ENCODE peak calls at places on chromosomes 2 and 18, in seven cellular contexts. One of them, this sample, is unnamed.

GRCh38 chr2:70094978-70095832 is 7.9 kb downstream of the PCBP1 start:
- DNase-seq in adrenal gland: peak; percentile 64
- DNase-seq in cardiac muscle cell: no peak
- DNase-seq in Peyer's patch: peak; percentile 73
- DNase-seq in fibroblast of lung: peak; percentile 79
- DNase-seq in upper lobe of right lung: peak; percentile 72
- DNase-seq in GM23338: no peak
- DNase-seq in this sample: peak; percentile 77

GRCh38 chr18:40874233-40874632 is 1080.8 kb upstream of the PIK3C3 start:
- DNase-seq in adrenal gland: no peak
- DNase-seq in cardiac muscle cell: no peak
- DNase-seq in Peyer's patch: no peak
- DNase-seq in GM23338: no peak
- DNase-seq in upper lobe of right lung: no peak
- DNase-seq in fibroblast of lung: peak; percentile 79
- DNase-seq in this sample: no peak

GRCh38 chr18:58044370-58045264 is 591 bp downstream of the NEDD4L start:
- DNase-seq in upper lobe of right lung: peak; percentile 83
- DNase-seq in Peyer's patch: peak; percentile 43
- DNase-seq in cardiac muscle cell: peak; percentile 73
- DNase-seq in fibroblast of lung: peak; percentile 42
- DNase-seq in adrenal gland: peak; percentile 65
- DNase-seq in GM23338: peak; percentile 68
- DNase-seq in this sample: peak; percentile 26

GRCh38 chr18:48678237-48679115 is 139.6 kb downstream of the CTIF start:
- DNase-seq in adrenal gland: no peak
- DNase-seq in upper lobe of right lung: peak; percentile 36
- DNase-seq in Peyer's patch: no peak
- DNase-seq in GM23338: no peak
- DNase-seq in fibroblast of lung: no peak
- DNase-seq in cardiac muscle cell: no peak
- DNase-seq in this sample: no peak

GRCh38 chr2:18247282-18248110 is 313.0 kb downstream of the RDH14 start:
- DNase-seq in cardiac muscle cell: no peak
- DNase-seq in GM23338: no peak
- DNase-seq in upper lobe of right lung: no peak
- DNase-seq in Peyer's patch: no peak
- DNase-seq in adrenal gland: no peak
- DNase-seq in fibroblast of lung: no peak
- DNase-seq in this sample: no peak

GRCh38 chr18:59459352-59460059 is 100.4 kb upstream of the LMAN1 start:
- DNase-seq in GM23338: peak; percentile 56
- DNase-seq in cardiac muscle cell: peak; percentile 52
- DNase-seq in upper lobe of right lung: no peak
- DNase-seq in Peyer's patch: no peak
- DNase-seq in adrenal gland: no peak
- DNase-seq in fibroblast of lung: peak; percentile 83
- DNase-seq in this sample: no peak

GRCh38 chr2:218017211-218018053 is 14.6 kb upstream of the TNS1 start:
- DNase-seq in fibroblast of lung: no peak
- DNase-seq in Peyer's patch: no peak
- DNase-seq in upper lobe of right lung: peak; percentile 38
- DNase-seq in cardiac muscle cell: no peak
- DNase-seq in GM23338: no peak
- DNase-seq in adrenal gland: no peak
- DNase-seq in this sample: no peak

GRCh38 chr2:64595397-64596160 is 58.1 kb downstream of the SERTAD2 start:
- DNase-seq in fibroblast of lung: peak; percentile 62
- DNase-seq in Peyer's patch: no peak
- DNase-seq in upper lobe of right lung: no peak
- DNase-seq in GM23338: peak; percentile 65
- DNase-seq in cardiac muscle cell: peak; percentile 50
- DNase-seq in adrenal gland: no peak
- DNase-seq in this sample: no peak

GRCh38 chr18:22563098-22563707 is 145.5 kb upstream of the CTAGE1 start:
- DNase-seq in cardiac muscle cell: peak; percentile 79
- DNase-seq in upper lobe of right lung: no peak
- DNase-seq in GM23338: peak; percentile 72
- DNase-seq in fibroblast of lung: peak; percentile 94
- DNase-seq in adrenal gland: peak; percentile 57
- DNase-seq in Peyer's patch: no peak
- DNase-seq in this sample: no peak

GRCh38 chr18:877238-877637 is 27.4 kb upstream of the ADCYAP1 start:
- DNase-seq in cardiac muscle cell: no peak
- DNase-seq in Peyer's patch: no peak
- DNase-seq in adrenal gland: no peak
- DNase-seq in fibroblast of lung: no peak
- DNase-seq in upper lobe of right lung: no peak
- DNase-seq in GM23338: no peak
- DNase-seq in this sample: no peak

GRCh38 chr2:12702661-12703121 is 14.0 kb upstream of the TRIB2 start:
- DNase-seq in cardiac muscle cell: no peak
- DNase-seq in fibroblast of lung: peak; percentile 89
- DNase-seq in Peyer's patch: no peak
- DNase-seq in adrenal gland: no peak
- DNase-seq in GM23338: no peak
- DNase-seq in upper lobe of right lung: no peak
- DNase-seq in this sample: no peak

DNA sequence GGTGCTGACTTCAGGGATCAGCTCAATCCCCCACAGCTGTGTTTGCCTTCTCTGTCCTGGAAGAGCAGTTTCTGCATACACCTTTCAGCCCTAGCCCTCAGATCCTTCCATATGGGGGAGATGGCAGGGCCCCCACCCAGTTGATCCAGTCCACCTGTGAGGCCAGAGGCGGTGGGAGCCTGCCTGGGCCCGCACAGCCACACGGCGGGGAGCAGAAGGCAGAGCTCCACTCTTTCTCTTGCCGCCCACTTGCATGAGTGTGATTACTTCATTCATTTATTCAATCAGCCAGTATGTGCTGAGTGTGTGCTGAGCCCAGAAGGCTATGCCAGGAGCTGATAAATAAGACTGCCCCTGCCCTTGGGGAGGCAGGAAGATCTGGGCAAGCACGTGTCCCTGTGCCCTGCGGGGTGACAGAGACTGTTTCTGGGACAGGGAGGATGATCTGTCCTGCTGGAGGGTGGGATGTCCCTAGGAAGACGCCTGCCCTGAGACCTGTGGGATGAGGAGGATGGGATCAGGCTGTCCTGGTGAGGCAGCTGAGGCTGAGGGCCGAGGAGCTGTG is 250.7 kb downstream of the DYSF start:
- DNase-seq in fibroblast of lung: no peak
- DNase-seq in cardiac muscle cell: no peak
- DNase-seq in adrenal gland: no peak
- DNase-seq in Peyer's patch: no peak
- DNase-seq in upper lobe of right lung: peak; percentile 34
- DNase-seq in GM23338: no peak
- DNase-seq in this sample: no peak
- H3K4me3 ChIP-seq in fibroblast of lung: no peak overlapping the region
- H3K4me3 ChIP-seq in cardiac muscle cell: no peak overlapping the region
- H3K4me3 ChIP-seq in adrenal gland: no peak overlapping the region
- H3K4me3 ChIP-seq in Peyer's patch: no peak overlapping the region
- H3K4me3 ChIP-seq in upper lobe of right lung: no peak overlapping the region
- H3K4me3 ChIP-seq in GM23338: no peak overlapping the region
- H3K4me3 ChIP-seq in this sample: no peak overlapping the region

DNA sequence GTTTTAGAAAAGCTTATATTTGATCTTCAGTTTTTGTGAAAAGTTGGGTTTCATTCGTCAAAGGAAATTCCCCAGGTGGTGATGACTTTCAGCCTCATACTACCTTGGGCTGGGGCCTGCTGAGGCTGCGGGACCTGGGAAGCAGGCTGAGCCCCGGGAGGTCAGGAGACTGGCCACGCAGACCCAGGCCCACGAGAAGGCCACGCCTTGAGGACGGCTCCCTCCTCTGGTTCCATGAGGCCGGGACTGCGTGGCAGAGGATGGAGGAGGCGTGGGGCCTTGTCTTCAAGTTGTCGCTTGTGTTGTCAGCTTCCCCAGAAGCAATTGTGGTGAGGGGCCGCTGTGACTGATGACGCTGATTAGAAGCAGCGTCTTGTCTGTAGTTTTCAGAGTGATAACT is 11.8 kb downstream of the CNDP2 start:
- DNase-seq in fibroblast of lung: no peak
- DNase-seq in cardiac muscle cell: no peak
- DNase-seq in upper lobe of right lung: no peak
- DNase-seq in adrenal gland: no peak
- DNase-seq in Peyer's patch: no peak
- DNase-seq in GM23338: no peak
- DNase-seq in this sample: no peak
- H3K27ac ChIP-seq in fibroblast of lung: no peak overlapping the region
- H3K27ac ChIP-seq in cardiac muscle cell: no peak overlapping the region
- H3K27ac ChIP-seq in upper lobe of right lung: no peak overlapping the region
- H3K27ac ChIP-seq in adrenal gland: no peak overlapping the region
- H3K27ac ChIP-seq in Peyer's patch: no peak overlapping the region
- H3K27ac ChIP-seq in GM23338: no peak overlapping the region
- H3K27ac ChIP-seq in this sample: no peak overlapping the region

DNA sequence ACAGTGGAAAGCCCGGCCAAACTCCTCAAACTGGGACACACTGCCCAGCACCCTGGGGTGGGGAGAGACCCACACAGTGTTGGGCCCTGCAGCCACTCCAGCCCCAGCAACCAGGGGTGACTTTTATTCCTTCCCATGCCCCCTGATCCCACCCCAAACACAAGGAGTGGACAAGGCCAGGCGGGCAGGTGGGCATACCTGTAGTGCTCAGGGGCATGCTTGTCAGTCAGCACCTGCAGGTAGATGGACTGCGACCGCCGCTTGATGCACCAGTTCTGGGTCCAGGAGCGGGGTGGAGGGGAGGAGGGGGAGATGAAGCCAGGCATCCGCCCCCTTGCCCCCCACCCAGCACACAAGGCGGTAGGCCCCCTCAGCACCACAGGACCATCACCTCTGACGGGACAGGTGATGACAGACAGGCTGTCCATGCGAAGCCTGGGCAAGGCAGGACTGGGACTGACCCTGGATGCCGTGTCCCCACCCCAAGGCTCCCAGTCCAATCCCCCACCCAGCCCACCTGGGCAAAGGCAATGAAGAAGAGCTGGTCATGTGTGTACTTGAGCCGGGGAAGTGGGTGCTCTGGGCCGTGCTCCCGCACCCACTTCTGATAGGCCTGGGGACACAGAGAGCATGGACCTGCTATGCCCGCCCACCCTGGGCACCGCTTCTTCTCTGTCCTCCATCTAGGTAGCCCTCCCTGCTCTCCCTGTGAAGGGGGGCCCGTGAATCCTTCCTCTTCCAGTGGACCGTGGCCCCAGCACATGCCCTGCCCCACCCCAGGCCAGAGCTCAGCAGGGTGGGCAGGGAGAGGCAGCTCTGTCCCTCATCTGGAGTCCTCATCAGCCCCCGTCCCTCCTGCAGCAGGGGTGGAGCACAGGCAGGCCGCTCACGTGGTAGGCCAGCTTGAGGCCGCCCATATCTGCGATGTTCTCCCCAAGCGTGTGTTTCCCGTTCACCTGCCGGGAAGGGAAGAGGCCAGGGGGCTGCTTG is 7.1 kb downstream of the ECEL1 start:
- DNase-seq in GM23338: no peak
- DNase-seq in cardiac muscle cell: no peak
- DNase-seq in Peyer's patch: no peak
- DNase-seq in fibroblast of lung: no peak
- DNase-seq in adrenal gland: no peak
- DNase-seq in upper lobe of right lung: peak; percentile 56
- DNase-seq in this sample: no peak
- H3K27me3 ChIP-seq in GM23338: peaks cover 23% of the 10 kb centered on the region
- H3K27me3 ChIP-seq in cardiac muscle cell: peaks cover 89% of the 10 kb centered on the region
- H3K27me3 ChIP-seq in Peyer's patch: no peaks in the 10 kb centered on the region
- H3K27me3 ChIP-seq in fibroblast of lung: peaks cover 7% of the 10 kb centered on the region
- H3K27me3 ChIP-seq in adrenal gland: peaks cover 20% of the 10 kb centered on the region
- H3K27me3 ChIP-seq in upper lobe of right lung: peaks cover 19% of the 10 kb centered on the region
- H3K27me3 ChIP-seq in this sample: no peaks in the 10 kb centered on the region

DNA sequence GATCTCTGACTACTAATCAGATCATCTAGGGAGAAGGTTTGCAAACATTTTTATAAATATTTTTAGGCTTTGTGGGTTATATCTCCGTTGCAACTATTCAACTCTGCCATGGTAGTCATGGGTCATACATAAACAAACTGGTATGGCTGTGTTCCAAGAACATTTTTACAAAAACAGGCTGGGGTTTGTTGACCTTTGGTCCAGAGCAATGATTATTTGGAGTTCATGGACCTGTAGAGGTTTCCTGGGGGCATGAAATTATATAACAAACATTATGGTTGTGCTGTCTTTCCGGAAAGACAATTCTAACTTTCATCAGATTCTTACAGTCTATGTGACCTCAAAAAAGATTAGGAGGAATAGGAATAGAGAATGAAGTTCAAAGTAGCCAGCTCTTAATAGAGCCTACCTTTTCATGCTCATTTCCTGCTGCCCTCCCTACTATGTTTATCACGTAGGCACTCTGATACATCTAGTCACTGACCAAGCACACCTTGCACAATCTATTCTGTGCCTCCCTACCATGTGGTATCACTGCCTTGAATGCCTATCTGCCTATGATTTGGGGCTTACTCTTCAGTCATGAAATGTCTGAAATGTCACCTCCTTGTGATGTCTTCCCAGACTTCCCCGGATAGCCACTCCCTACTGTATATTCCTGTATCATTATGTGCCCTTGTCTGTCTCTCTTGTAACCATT is 102.4 kb upstream of the SCN1A start:
- DNase-seq in adrenal gland: no peak
- DNase-seq in cardiac muscle cell: no peak
- DNase-seq in Peyer's patch: no peak
- DNase-seq in fibroblast of lung: peak; percentile 90
- DNase-seq in GM23338: no peak
- DNase-seq in upper lobe of right lung: no peak
- DNase-seq in this sample: no peak
- H3K4me3 ChIP-seq in adrenal gland: no peak overlapping the region
- H3K4me3 ChIP-seq in cardiac muscle cell: no peak overlapping the region
- H3K4me3 ChIP-seq in Peyer's patch: no peak overlapping the region
- H3K4me3 ChIP-seq in fibroblast of lung: no peak overlapping the region
- H3K4me3 ChIP-seq in GM23338: no peak overlapping the region
- H3K4me3 ChIP-seq in upper lobe of right lung: no peak overlapping the region
- H3K4me3 ChIP-seq in this sample: no peak overlapping the region

DNA sequence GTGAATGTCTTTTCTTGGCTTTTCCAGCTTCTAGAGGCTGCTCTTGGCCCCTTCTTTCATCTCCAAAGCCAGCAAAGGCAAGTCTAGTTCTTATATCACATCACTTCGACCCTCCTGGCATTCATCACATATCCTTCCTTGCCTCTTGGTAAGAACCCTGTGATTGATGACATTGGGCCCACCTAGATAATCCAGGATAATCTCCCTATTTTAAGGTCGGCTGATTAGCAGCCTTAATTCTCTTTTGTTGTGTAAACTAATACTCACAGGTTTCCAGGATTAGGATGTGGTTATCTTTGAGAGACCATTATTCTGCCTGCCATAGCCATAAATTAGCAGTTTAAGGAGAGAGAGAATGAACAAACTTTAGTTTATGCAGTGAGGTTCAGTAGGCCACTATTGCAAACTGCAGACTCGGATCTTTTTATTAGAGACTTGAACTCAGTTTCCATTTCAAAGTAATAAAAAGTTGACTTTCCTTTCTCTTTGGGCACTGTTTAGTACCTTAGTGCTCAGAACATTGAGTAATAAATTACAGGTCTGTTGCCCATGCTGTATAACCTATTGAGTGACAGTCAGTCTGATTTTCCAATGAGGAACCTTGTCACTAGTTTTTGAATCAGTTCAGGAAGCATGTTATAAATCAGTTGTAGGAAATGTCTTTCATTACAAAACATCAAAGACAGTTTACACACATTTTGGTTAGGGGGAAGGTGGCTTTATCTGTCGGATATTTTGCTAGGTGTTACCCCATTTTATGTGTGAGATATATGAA is 4.5 kb downstream of the NDUFV2 start:
- DNase-seq in GM23338: no peak
- DNase-seq in fibroblast of lung: no peak
- DNase-seq in Peyer's patch: no peak
- DNase-seq in cardiac muscle cell: no peak
- DNase-seq in upper lobe of right lung: no peak
- DNase-seq in adrenal gland: no peak
- DNase-seq in this sample: no peak
- H3K27ac ChIP-seq in GM23338: peak overlapping the region; percentile 61
- H3K27ac ChIP-seq in fibroblast of lung: no peak overlapping the region
- H3K27ac ChIP-seq in Peyer's patch: peak overlapping the region; percentile 19
- H3K27ac ChIP-seq in cardiac muscle cell: peak overlapping the region; percentile 63
- H3K27ac ChIP-seq in upper lobe of right lung: no peak overlapping the region
- H3K27ac ChIP-seq in adrenal gland: no peak overlapping the region
- H3K27ac ChIP-seq in this sample: peak overlapping the region; percentile 82

This sample was measured in CD4-positive, alpha-beta memory T cell.